ENCODE peak calls at places on chromosomes 4 and X, in five cellular contexts. I is heart left ventricle, P is uterus, V is stomach, M is OCI-LY7. R is an unnamed sample. For H3K4me1, the result is how much of the 10 kb centered on the place peaks cover.

GRCh38 chrX:153925739-153926593 is at the start of gene ARHGAP4:
- DNase-seq in I (no peak), P (no peak), V (no peak), M (peak), R (no peak)

GRCh38 chrX:19814240-19814639 is 73.2 kb downstream of the SH3KBP1 start:
- DNase-seq in I (no peak), P (no peak), V (no peak), M (peak), R (no peak)

GRCh38 chrX:107483976-107484726 is 34.7 kb downstream of the FRMPD3 start:
- DNase-seq in I (peak), P (peak), V (no peak), M (no peak), R (peak)

GRCh38 chrX:12955882-12956703 is 18.8 kb upstream of the TMSB4X start:
- DNase-seq in I (peak), P (peak), V (peak), M (peak), R (peak)

GRCh38 chr4:108730579-108730978 is 32.3 kb downstream of the ETNPPL start:
- DNase-seq in I (no peak), P (no peak), V (no peak), M (no peak), R (no peak)

GRCh38 chrX:13652256-13653021 is 502 bp upstream of the TCEANC start:
- DNase-seq in I (no peak), P (no peak), V (no peak), M (no peak), R (no peak)

GRCh38 chr4:94676910-94677309 is 80.8 kb upstream of the BMPR1B start:
- DNase-seq in I (no peak), P (no peak), V (no peak), M (no peak), R (no peak)

GRCh38 chrX:72713130-72713529 is 976 bp downstream of the PHKA1 start:
- DNase-seq in I (no peak), P (no peak), V (no peak), M (no peak), R (no peak)

GRCh38 chr4:107857741-107858140 is 33.0 kb downstream of the SGMS2 start:
- DNase-seq in I (no peak), P (no peak), V (no peak), M (no peak), R (no peak)

GRCh38 chrX:56788717-56789122 is 59.7 kb downstream of the NBDY start:
- DNase-seq in I (no peak), P (peak), V (peak), M (peak), R (no peak)

GRCh38 chr4:5165419-5166369 is 114.4 kb downstream of the STK32B start:
- DNase-seq in I (no peak), P (no peak), V (no peak), M (no peak), R (no peak)

GRCh38 chrX:9033179-9033578 is 748 bp downstream of the FAM9B start:
- DNase-seq in I (no peak), P (no peak), V (no peak), M (no peak), R (no peak)

GRCh38 chrX:40922307-40922706 is 162.9 kb upstream of the USP9X start:
- DNase-seq in I (no peak), P (no peak), V (no peak), M (peak), R (no peak)

GRCh38 chr4:127400736-127401346 is 231.9 kb upstream of the INTU start:
- DNase-seq in I (peak), P (peak), V (peak), M (peak), R (peak)

GRCh38 chrX:13307041-13307440 is 12.8 kb downstream of the ATXN3L start:
- DNase-seq in I (no peak), P (no peak), V (no peak), M (no peak), R (no peak)

GRCh38 chr4:6270691-6271121 is 1.1 kb downstream of the WFS1 start:
- DNase-seq in I (no peak), P (no peak), V (no peak), M (no peak), R (no peak)

GRCh38 chr4:174119051-174119450 is 164.4 kb downstream of the FBXO8 start:
- DNase-seq in I (no peak), P (peak), V (no peak), M (no peak), R (peak)

GRCh38 chrX:121011254-121011653 is 25.7 kb upstream of the CT47A1 start:
- DNase-seq in I (no peak), P (no peak), V (no peak), M (no peak), R (no peak)

GRCh38 chr4:83197555-83198235 is 83.2 kb upstream of the PLAC8 start:
- DNase-seq in I (no peak), P (no peak), V (no peak), M (peak), R (no peak)

GRCh38 chr4:182139481-182139880 is 103.7 kb upstream of the TENM3 start:
- DNase-seq in I (no peak), P (no peak), V (no peak), M (no peak), R (no peak)

GRCh38 chr4:40550900-40551546 is 78.6 kb downstream of the RBM47 start:
- DNase-seq in I (no peak), P (no peak), V (peak), M (peak), R (no peak)

GRCh38 chr4:28388471-28388870 is 1527.8 kb downstream of the STIM2 start:
- DNase-seq in I (no peak), P (no peak), V (no peak), M (no peak), R (no peak)

GRCh38 chrX:130426531-130426930 is 24.7 kb downstream of the RBMX2 start:
- DNase-seq in I (no peak), P (no peak), V (no peak), M (no peak), R (no peak)

GRCh38 chrX:77622672-77623071 is 163.3 kb downstream of the ATRX start:
- DNase-seq in I (no peak), P (no peak), V (no peak), M (no peak), R (no peak)

GRCh38 chr4:111685205-111685604 is 460.0 kb upstream of the FAM241A start:
- DNase-seq in I (no peak), P (no peak), V (no peak), M (no peak), R (no peak)

GRCh38 chrX:68179355-68179754 is 253.9 kb downstream of the OPHN1 start:
- DNase-seq in I (no peak), P (no peak), V (no peak), M (no peak), R (no peak)

GRCh38 chrX:69618803-69619202 is 2.9 kb downstream of the EDA start:
- DNase-seq in I (peak), P (peak), V (no peak), M (peak), R (peak)

GRCh38 chr4:135741583-135741982 is 1540.0 kb upstream of the PABPC4L start:
- DNase-seq in I (no peak), P (no peak), V (no peak), M (no peak), R (no peak)

GRCh38 chr4:53105313-53105712 is 243.2 kb downstream of the RASL11B start:
- DNase-seq in I (no peak), P (no peak), V (no peak), M (no peak), R (no peak)

GRCh38 chr4:24006269-24006668 is 116.4 kb upstream of the PPARGC1A start:
- DNase-seq in I (no peak), P (no peak), V (no peak), M (no peak), R (no peak)

GRCh38 chrX:17032351-17032750 is 85.9 kb downstream of the REPS2 start:
- DNase-seq in I (no peak), P (peak), V (peak), M (no peak), R (no peak)

GRCh38 chrX:26845051-26845450 is 618.1 kb downstream of the PPP4R3C start:
- DNase-seq in I (no peak), P (no peak), V (no peak), M (no peak), R (no peak)

GRCh38 chr4:175646802-175647201 is 165.3 kb downstream of the GPM6A start:
- DNase-seq in I (no peak), P (no peak), V (no peak), M (no peak), R (no peak)

GRCh38 chrX:24113161-24113560 is 36.4 kb upstream of the ZFX start:
- DNase-seq in I (no peak), P (no peak), V (no peak), M (no peak), R (no peak)

GRCh38 chrX:67545772-67546495 is 2.1 kb downstream of the AR start:
- DNase-seq in I (peak), P (peak), V (no peak), M (no peak), R (no peak)

GRCh38 chr4:74435296-74435695 is 9.6 kb upstream of the AREG start:
- DNase-seq in I (no peak), P (no peak), V (no peak), M (no peak), R (no peak)

GRCh38 chrX:105451426-105451825 is 230.9 kb upstream of the TEX13A start:
- DNase-seq in I (no peak), P (no peak), V (no peak), M (no peak), R (no peak)

GRCh38 chr4:16439771-16440170 is 213.5 kb upstream of the TAPT1 start:
- DNase-seq in I (peak), P (peak), V (no peak), M (no peak), R (no peak)

GRCh38 chr4:119785963-119786362 is 157.4 kb upstream of the PDE5A start:
- DNase-seq in I (no peak), P (no peak), V (peak), M (no peak), R (no peak)

GRCh38 chr4:2797545-2798305 is 4.8 kb downstream of the SH3BP2 start:
- DNase-seq in I (peak), P (no peak), V (peak), M (no peak), R (peak)
- H3K4me1 ChIP-seq in I (half or more), P (under half), V (half or more), M (under half), R (half or more)

GRCh38 chr4:152910521-152910920 is 25.6 kb upstream of the FHDC1 start:
- DNase-seq in I (no peak), P (no peak), V (no peak), M (no peak), R (no peak)
- TF ChIP-seq CTCF in I (no peak), P (no peak), V (no peak), M (no peak), R (no peak)

GRCh38 chr4:114600066-114600552 is 1.5 kb downstream of the UGT8 start:
- DNase-seq in I (no peak), P (no peak), V (no peak), M (peak), R (no peak)
- H3K4me3 ChIP-seq in I (no peak), P (no peak), V (peak), M (peak), R (no peak)

GRCh38 chr4:38130884-38131283 is 170.7 kb downstream of the PTTG2 start:
- DNase-seq in I (no peak), P (no peak), V (no peak), M (no peak), R (no peak)

GRCh38 chr4:38125816-38126215 is 165.6 kb downstream of the PTTG2 start:
- DNase-seq in I (no peak), P (no peak), V (no peak), M (no peak), R (no peak)

GRCh38 chr4:38131371-38132139 is 171.4 kb downstream of the PTTG2 start:
- DNase-seq in I (no peak), P (no peak), V (no peak), M (no peak), R (no peak)

GRCh38 chr4:38129452-38129830 is 169.2 kb downstream of the PTTG2 start:
- DNase-seq in I (no peak), P (no peak), V (no peak), M (no peak), R (no peak)

GRCh38 chr4:38128478-38129451 is 168.6 kb downstream of the PTTG2 start:
- DNase-seq in I (no peak), P (no peak), V (no peak), M (no peak), R (no peak)
- H3K4me1 ChIP-seq in I (under half), P (under half), V (half or more), M (under half), R (under half)

DNA sequence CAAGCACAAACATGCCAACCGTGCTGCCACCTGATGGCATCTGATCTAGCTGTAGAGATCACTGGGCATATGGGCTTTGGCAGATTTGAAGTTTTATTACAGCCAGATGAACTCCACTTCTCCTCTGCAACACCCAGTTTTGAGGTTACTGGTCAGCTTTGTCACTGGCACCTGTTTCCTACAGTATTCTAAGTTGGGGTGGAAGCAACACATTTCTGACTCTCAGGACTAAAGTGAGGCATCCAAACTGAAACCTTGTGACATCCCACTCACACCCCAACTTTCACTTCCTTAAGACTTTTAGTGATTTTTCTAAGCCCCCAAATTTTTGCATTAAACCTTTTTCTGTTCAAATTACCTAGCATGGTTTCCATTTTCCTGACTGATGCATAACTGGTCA is 115.1 kb upstream of the PCDH18 start:
- DNase-seq in I (no peak), P (no peak), V (no peak), M (no peak), R (no peak)
- TF ChIP-seq CTCF in I (no peak), P (no peak), V (no peak), M (no peak), R (no peak)

GRCh38 chrX:119467433-119467832 is 811 bp upstream of the SLC25A5 start:
- DNase-seq in I (no peak), P (no peak), V (no peak), M (no peak), R (no peak)
- H3K4me3 ChIP-seq in I (no peak), P (no peak), V (no peak), M (peak), R (no peak)

GRCh38 chrX:110123331-110123782 is 120.4 kb downstream of the TMEM164 start:
- DNase-seq in I (no peak), P (no peak), V (no peak), M (no peak), R (no peak)
- H3K4me1 ChIP-seq in I (under half), P (under half), V (under half), M (under half), R (under half)

DNA sequence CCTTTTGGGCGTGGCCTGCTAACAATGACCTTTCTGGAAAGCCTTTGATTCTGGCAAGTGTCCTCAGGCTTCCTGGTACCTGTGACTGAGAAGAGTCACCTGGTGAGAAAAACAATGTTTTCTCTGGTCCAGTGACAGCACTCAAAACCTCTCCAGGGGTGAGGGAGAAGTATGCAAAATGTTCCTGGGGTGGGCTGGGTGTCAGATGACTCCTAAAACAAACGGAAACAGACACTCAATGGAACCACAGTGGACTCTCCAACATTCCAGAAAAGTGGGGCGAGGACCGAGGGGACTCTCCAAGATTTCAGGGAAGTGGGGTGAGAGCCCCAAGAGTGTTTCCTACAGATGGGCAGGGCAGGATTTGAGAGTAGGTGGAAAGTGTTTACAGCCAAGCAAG is 69.5 kb downstream of the ANAPC4 start:
- DNase-seq in I (no peak), P (no peak), V (no peak), M (no peak), R (no peak)
- TF ChIP-seq CTCF in I (no peak), P (no peak), V (no peak), M (no peak), R (no peak)

DNA sequence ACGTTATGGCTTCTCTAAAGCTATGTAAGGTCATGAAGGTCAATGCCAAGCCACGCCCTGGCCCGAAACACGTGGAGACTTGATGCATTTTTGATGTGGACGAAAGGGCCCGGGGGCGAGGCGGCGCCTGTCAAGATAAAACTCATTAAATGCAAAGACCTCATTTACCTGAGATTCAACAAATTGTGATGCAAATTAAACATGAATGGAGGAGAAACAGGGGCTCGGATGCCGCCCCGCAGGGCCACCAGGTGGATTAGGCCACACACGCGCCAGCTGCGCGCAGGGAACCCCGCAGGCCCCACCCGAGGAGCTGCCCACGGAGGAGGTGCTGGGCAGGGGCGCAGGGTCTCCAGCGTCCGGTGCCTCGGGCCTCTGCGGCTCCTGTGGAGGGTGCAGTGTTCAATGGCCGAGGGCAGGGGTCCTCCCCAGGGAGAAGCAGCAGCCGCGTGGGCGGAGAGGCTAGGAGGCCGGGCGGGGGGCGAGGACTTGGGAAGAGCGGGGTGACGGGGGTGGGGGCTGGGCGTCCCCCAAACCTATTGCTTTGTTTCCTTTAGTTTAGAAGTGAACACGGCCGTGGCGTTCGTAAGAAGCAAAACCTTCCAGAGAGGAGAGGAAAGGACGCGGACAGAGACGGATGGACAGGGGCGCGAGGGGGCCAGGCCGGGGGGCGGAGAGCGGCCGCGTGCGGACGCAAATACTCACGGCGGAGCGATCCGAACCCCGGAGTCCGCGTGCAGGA is 40.4 kb downstream of the CPLX1 start:
- DNase-seq in I (no peak), P (no peak), V (no peak), M (no peak), R (no peak)
- H3K4me3 ChIP-seq in I (peak), P (no peak), V (peak), M (no peak), R (no peak)

DNA sequence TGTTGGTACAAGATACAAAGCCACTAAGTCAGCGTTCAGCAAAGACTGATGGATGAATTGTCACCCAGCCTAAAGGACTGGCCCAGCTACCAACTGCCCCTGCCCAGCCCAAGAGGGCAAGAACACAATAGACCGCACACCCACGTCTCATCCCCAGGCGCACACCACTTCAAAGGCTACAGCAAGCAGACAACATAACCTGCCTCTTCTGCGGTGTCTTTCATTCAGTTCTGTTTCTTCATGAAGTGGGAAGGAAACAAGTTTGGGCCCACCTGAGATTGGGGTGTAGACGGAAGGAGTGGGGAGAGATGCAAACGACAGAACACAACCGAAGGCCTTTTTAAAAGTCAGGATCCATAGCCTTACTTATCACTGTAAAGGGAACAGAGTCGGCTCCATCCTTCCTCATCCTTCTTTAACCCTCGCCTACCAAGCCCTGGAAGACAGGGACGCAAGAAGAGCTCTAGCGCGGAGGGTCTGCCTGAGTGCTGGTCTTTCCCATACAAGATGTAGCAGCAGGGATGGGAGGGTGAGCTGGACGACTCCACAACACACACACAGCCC is 691 bp downstream of the SCARB2 start:
- DNase-seq in I (no peak), P (no peak), V (no peak), M (no peak), R (no peak)
- H3K4me1 ChIP-seq in I (under half), P (under half), V (half or more), M (under half), R (under half)

R was measured in BE2C.